ENCODE peak calls at places on chromosomes 6 and 20, in seven cellular contexts. M, C, L, B, F, K and X are unnamed samples.

GRCh38 chr6:139584599-139584998 is 210.2 kb upstream of the CITED2 start:
- DNase-seq in F (no peak), B (no peak), K (no peak), L (no peak), M (no peak), C (no peak), X (no peak)

GRCh38 chr6:34559651-34560365 is 3.7 kb upstream of the SPDEF start:
- DNase-seq in K (no peak), F (no peak), M (no peak), L (no peak), C (no peak), B (peak; percentile 35), X (no peak)

GRCh38 chr20:21503345-21503744 is 10.5 kb downstream of the NKX2-2 start:
- DNase-seq in C (no peak), F (no peak), K (peak; percentile 74), M (no peak), L (no peak), B (no peak), X (no peak)

GRCh38 chr6:90068835-90069478 is 174.7 kb downstream of the GJA10 start:
- DNase-seq in K (no peak), B (no peak), M (no peak), F (no peak), C (no peak), L (peak; percentile 19), X (no peak)

GRCh38 chr6:108555399-108556052 is 5.2 kb upstream of the FOXO3 start:
- DNase-seq in F (no peak), M (no peak), L (no peak), B (no peak), C (no peak), K (peak; percentile 69), X (no peak)

GRCh38 chr6:42378125-42378524 is 73.6 kb downstream of the TRERF1 start:
- DNase-seq in L (no peak), M (no peak), B (no peak), K (no peak), C (no peak), F (no peak), X (no peak)

GRCh38 chr20:3470627-3471396 is at the start of gene ATRN:
- DNase-seq in L (peak; percentile 95), B (peak; percentile 91), M (peak; percentile 90), K (peak; percentile 87), F (peak; percentile 95), C (peak; percentile 97), X (peak; percentile 90)

GRCh38 chr6:154824076-154824475 is 90.9 kb downstream of the SCAF8 start:
- DNase-seq in C (no peak), K (no peak), F (no peak), M (no peak), L (peak; percentile 25), B (no peak), X (peak; percentile 13)

GRCh38 chr6:2514965-2515543 is 235.7 kb downstream of the MYLK4 start:
- DNase-seq in M (peak; percentile 91), F (no peak), C (no peak), L (no peak), B (no peak), K (no peak), X (no peak)

DNA sequence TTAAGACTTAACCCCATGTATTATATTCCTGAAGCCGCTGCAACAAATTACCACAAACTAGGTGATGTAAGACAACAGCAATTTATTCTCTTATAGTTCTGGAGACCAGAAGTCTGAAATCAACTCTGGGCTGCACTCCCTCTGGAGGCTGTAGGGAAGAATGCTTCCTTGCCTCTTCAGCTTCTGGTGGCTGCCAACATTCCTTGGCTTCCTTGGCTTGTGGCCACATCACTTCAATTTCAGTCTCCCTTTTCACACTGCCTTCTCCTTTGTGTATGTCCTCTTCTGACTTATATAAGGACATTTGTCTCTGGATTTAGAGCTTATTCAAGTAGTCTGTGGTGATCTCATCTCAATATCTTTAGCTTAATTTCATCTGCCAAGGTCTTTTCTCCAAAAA is 141.6 kb downstream of the DHX35 start:
- DNase-seq in K (no peak), L (peak; percentile 14), F (no peak), C (no peak), M (no peak), B (no peak), X (no peak)
- TF ChIP-seq CTCF in K (no peak), L (peak; percentile 18), F (no peak), C (no peak), M (no peak), B (peak; percentile 12), X (no peak)

DNA sequence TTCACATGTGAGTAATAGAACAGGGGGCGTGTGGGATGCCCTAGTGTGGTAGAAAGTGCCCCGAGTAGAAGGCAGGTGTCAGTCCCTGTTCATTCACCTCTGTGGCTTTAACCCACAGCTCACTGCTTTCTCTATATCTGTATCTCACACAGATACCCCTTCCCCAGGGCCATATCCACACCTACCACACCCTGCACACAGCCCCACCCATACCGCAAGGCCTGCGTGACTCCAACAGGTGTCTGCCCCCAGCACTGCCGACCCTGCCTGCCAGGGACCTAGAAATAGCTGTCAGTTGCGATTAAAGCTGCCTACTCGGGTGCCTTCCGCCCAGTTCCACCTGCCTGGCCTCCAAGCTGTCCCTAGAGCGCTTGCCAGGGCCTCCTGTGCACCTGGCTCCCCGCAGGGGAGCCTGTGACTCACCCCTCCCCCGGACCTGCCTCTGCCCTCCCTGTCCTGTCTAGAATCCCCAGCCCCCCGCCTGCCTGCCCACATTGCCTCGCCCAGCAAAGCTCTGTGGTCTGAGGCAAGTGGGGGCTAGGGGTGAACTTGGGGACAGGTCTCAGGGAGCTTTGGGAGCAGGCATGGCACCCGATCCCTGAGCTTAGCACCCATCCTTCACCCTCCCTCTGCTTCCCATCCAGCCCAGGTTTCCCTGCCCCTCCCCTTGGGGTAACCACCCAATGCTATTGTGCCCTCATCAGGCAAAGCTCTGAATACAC is 38.3 kb upstream of the ID1 start:
- DNase-seq in L (no peak), F (no peak), M (no peak), B (no peak), C (no peak), K (peak; percentile 85), X (no peak)
- TF ChIP-seq CTCF in L (no peak), F (no peak), M (no peak), B (no peak), C (no peak), K (peak; percentile 37), X (no peak)

GRCh38 chr20:1174787-1175186 is 10.0 kb downstream of the TMEM74B start:
- DNase-seq in F (no peak), B (no peak), K (no peak), L (no peak), M (no peak), C (peak; percentile 53), X (no peak)
- TF ChIP-seq CTCF in F (no peak), B (no peak), K (no peak), L (no peak), M (no peak), C (no peak), X (no peak)

DNA sequence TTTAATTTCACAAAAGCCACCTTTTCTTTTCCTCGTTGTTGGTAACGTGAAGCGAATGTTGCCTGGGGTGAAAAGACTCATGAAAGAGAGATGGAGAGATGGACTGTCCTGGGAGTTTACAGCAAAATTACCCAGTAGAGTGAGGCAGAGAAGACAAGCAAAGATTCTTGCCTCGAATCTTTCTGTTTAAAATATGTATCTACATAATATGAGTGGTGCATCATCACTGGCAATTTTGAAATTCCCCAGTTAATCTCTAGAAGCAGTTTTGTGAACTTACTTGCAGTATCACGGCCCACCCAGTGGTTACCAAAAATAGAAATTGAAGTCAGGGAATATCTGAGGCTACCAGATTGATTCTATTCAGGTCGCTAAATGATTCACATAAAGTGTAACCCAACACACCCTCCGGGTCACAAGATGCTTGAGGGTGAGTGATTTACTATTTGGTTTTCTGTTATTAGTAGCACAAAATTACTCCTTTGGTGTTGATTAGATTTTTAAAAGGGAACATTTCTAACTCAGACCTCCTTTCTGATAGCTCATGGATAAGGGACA is 111.9 kb downstream of the PPP1R14C start:
- DNase-seq in F (no peak), K (peak; percentile 67), B (no peak), L (no peak), C (no peak), M (no peak), X (no peak)
- TF ChIP-seq CTCF in F (no peak), K (no peak), B (no peak), L (no peak), C (no peak), M (no peak), X (no peak)

GRCh38 chr20:63864545-63864977 is 509 bp upstream of the TPD52L2 start:
- DNase-seq in F (no peak), C (no peak), L (no peak), K (no peak), B (no peak), M (no peak), X (no peak)
- TF ChIP-seq CTCF in F (no peak), C (no peak), L (no peak), K (no peak), B (no peak), M (no peak), X (no peak)

GRCh38 chr6:31730631-31731086 is 1.6 kb upstream of the DDAH2 start:
- DNase-seq in L (no peak), M (no peak), F (no peak), K (no peak), B (no peak), C (no peak), X (no peak)

GRCh38 chr6:31727717-31728671 is 1.1 kb downstream of the DDAH2 start:
- DNase-seq in M (no peak), F (no peak), L (no peak), C (no peak), B (no peak), K (no peak), X (no peak)

GRCh38 chr6:31729979-31730630 is 1.0 kb upstream of the DDAH2 start:
- DNase-seq in F (peak; percentile 96), K (peak; percentile 54), C (peak; percentile 98), L (peak; percentile 95), M (peak; percentile 81), B (peak; percentile 97), X (peak; percentile 92)

GRCh38 chr6:31729515-31729978 is 448 bp upstream of the DDAH2 start:
- DNase-seq in K (peak; percentile 80), B (peak; percentile 93), F (peak; percentile 90), M (peak; percentile 85), C (peak; percentile 99), L (peak; percentile 92), X (peak; percentile 72)

DNA sequence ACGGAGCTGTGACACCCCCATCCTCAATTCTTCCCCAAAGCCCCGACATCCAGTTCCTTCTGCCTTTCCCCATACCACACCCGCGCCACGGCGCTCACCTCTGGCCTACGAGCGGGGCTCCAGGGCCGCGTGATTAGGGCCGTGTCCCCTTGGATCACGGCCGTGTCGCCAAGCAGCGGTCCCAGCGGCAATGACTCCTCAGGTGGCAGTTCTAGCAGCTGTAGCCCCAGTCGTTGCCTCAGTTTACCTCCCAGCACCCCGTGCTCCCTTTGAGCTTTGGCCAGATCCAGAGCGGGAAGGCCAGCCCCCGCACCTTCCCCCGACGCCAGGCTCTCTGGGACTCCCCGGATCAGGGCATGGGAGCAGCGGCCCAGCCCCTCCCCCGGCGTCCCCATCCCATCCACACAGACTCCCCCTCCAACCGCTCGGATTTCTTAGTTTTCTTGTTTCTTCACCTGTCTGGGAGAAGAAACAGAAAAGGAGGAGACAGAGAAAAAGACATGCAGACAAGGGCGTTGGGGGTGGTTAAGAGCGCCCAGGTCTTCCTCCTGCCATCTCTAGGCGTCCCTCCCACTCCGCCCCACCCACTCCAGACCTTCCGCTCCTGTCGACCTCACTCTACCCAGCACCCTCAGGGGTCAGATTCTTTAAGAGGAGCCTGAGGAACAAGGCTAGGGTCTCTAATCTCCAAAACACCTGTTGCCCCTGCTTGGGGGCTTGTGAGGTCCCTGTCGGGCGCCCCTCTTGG is at the start of gene DDAH2:
- DNase-seq in C (peak; percentile 91), M (no peak), F (peak; percentile 18), B (no peak), K (no peak), L (no peak), X (no peak)
- TF ChIP-seq CTCF in C (no peak), M (no peak), F (no peak), B (peak; percentile 59), K (peak; percentile 61), L (peak; percentile 49), X (no peak)

GRCh38 chr6:16440656-16441212 is 202.3 kb downstream of the GMPR start:
- DNase-seq in F (no peak), B (no peak), M (no peak), L (no peak), K (no peak), C (no peak), X (no peak)
- TF ChIP-seq CTCF in F (no peak), B (no peak), M (no peak), L (no peak), K (no peak), C (no peak), X (no peak)